ENCODE peak calls at places on chromosome 12, in six cellular contexts. Z, G, V, H, N and D are unnamed samples.

GRCh38 chr12:109458771-109459208 is 18.3 kb downstream of the KCTD10 start:
- DNase-seq in V (no peak), Z (no peak), H (no peak), N (no peak), G (peak), D (no peak)

GRCh38 chr12:48788852-48789775 is at the start of gene ADCY6:
- DNase-seq in V (no peak), G (peak), H (peak), Z (peak), N (no peak), D (peak)

GRCh38 chr12:1078002-1078401 is 87.0 kb downstream of the ERC1 start:
- DNase-seq in N (no peak), Z (no peak), V (no peak), G (no peak), H (no peak), D (peak)

GRCh38 chr12:6363330-6364036 is 11.9 kb downstream of the SCNN1A start:
- DNase-seq in Z (peak), V (peak), G (peak), H (peak), N (peak), D (peak)

GRCh38 chr12:79069009-79069408 is 204.4 kb downstream of the SYT1 start:
- DNase-seq in N (no peak), G (no peak), H (peak), V (no peak), Z (no peak), D (no peak)

GRCh38 chr12:132133952-132134652 is 10.0 kb downstream of the DDX51 start:
- DNase-seq in Z (no peak), H (no peak), V (no peak), G (no peak), N (no peak), D (no peak)

GRCh38 chr12:113797535-113797868 is 168.6 kb downstream of the RBM19 start:
- DNase-seq in H (no peak), Z (no peak), G (no peak), V (no peak), N (no peak), D (no peak)

GRCh38 chr12:117027251-117028086 is 71.7 kb downstream of the TESC start:
- DNase-seq in V (no peak), N (no peak), H (no peak), G (no peak), Z (no peak), D (no peak)

GRCh38 chr12:74620932-74621331 is 83.3 kb downstream of the ATXN7L3B start:
- DNase-seq in V (no peak), H (no peak), N (no peak), G (no peak), Z (no peak), D (no peak)

GRCh38 chr12:1758887-1759286 is 61.5 kb upstream of the LRTM2 start:
- DNase-seq in V (no peak), G (no peak), H (no peak), Z (no peak), N (no peak), D (no peak)

GRCh38 chr12:123444396-123445026 is 8.0 kb upstream of the RILPL2 start:
- DNase-seq in N (no peak), Z (no peak), G (peak), H (no peak), V (no peak), D (peak)

GRCh38 chr12:49292729-49293055 is 2.3 kb upstream of the PRPH start:
- DNase-seq in V (no peak), Z (no peak), N (no peak), G (no peak), H (no peak), D (no peak)